ENCODE peak calls at places on chromosome 9, in six cellular contexts. I, N, G, X, F and T are unnamed samples.

GRCh38 chr9:120152295-120152694 is 427.7 kb downstream of the CDK5RAP2 start:
- DNase-seq in I (no peak), N (no peak), G (no peak), F (no peak), X (no peak), T (no peak)

GRCh38 chr9:113892861-113893491 is 16.9 kb downstream of the ZNF618 start:
- DNase-seq in X (no peak), I (no peak), F (no peak), N (no peak), G (no peak), T (no peak)

GRCh38 chr9:89872913-89873707 is 268.3 kb downstream of the GADD45G start:
- DNase-seq in G (no peak), F (no peak), I (no peak), X (peak), N (no peak), T (no peak)

GRCh38 chr9:79353856-79354520 is 217.8 kb upstream of the TLE4 start:
- DNase-seq in N (peak), F (peak), G (no peak), X (no peak), I (no peak), T (no peak)

GRCh38 chr9:108297025-108297424 is 558.8 kb downstream of the ACTL7B start:
- DNase-seq in X (peak), I (no peak), G (peak), N (peak), F (peak), T (no peak)

GRCh38 chr9:87518702-87519335 is 21.2 kb downstream of the DAPK1 start:
- DNase-seq in G (no peak), N (peak), I (no peak), X (peak), F (no peak), T (no peak)

GRCh38 chr9:128145951-128146351 is 3.3 kb upstream of the LCN2 start:
- DNase-seq in N (no peak), F (no peak), I (no peak), X (peak), G (no peak), T (peak)

GRCh38 chr9:111108946-111109345 is 70.7 kb upstream of the LPAR1 start:
- DNase-seq in F (peak), N (peak), I (no peak), X (no peak), G (peak), T (peak)

GRCh38 chr9:112179816-112180215 is 4.7 kb upstream of the SUSD1 start:
- DNase-seq in G (no peak), N (no peak), X (no peak), F (peak), I (no peak), T (no peak)

GRCh38 chr9:4739587-4740372 is 1.2 kb downstream of the AK3 start:
- DNase-seq in I (no peak), G (no peak), F (no peak), N (peak), X (no peak), T (no peak)

GRCh38 chr9:134625361-134626140 is 16.1 kb upstream of the COL5A1 start:
- DNase-seq in F (no peak), G (no peak), I (no peak), X (peak), N (peak), T (peak)

GRCh38 chr9:121989010-121989409 is 104.1 kb downstream of the TTLL11 start:
- DNase-seq in I (no peak), F (no peak), G (no peak), N (peak), X (no peak), T (no peak)

GRCh38 chr9:459491-460444 is 245.1 kb downstream of the DOCK8 start:
- DNase-seq in X (no peak), F (no peak), G (no peak), I (no peak), N (no peak), T (no peak)

GRCh38 chr9:36934478-36935065 is 99.5 kb downstream of the PAX5 start:
- DNase-seq in F (no peak), X (no peak), G (no peak), N (no peak), I (no peak), T (no peak)

GRCh38 chr9:136769710-136770191 is 5.4 kb upstream of the LCN15 start:
- DNase-seq in N (no peak), X (no peak), G (no peak), I (no peak), F (no peak), T (no peak)

GRCh38 chr9:124813496-124814177 is 36.7 kb downstream of the OLFML2A start:
- DNase-seq in I (no peak), N (no peak), F (no peak), X (peak), G (no peak), T (peak)

GRCh38 chr9:34452568-34452967 is 5.8 kb downstream of the FAM219A start:
- DNase-seq in F (no peak), G (no peak), I (no peak), N (peak), X (no peak), T (no peak)

GRCh38 chr9:127919253-127919815 is 2.5 kb upstream of the ST6GALNAC4 start:
- DNase-seq in X (peak), F (peak), I (no peak), G (peak), N (peak), T (peak)

GRCh38 chr9:107971241-107971640 is 481.7 kb upstream of the KLF4 start:
- DNase-seq in N (peak), X (no peak), G (no peak), I (no peak), F (no peak), T (no peak)

GRCh38 chr9:31347082-31347617 is 1037.3 kb upstream of the ACO1 start:
- DNase-seq in F (no peak), N (peak), X (no peak), I (peak), G (no peak), T (no peak)

GRCh38 chr9:75903785-75904360 is 13.4 kb downstream of the PCSK5 start:
- DNase-seq in N (peak), I (no peak), F (no peak), X (no peak), G (no peak), T (no peak)

DNA sequence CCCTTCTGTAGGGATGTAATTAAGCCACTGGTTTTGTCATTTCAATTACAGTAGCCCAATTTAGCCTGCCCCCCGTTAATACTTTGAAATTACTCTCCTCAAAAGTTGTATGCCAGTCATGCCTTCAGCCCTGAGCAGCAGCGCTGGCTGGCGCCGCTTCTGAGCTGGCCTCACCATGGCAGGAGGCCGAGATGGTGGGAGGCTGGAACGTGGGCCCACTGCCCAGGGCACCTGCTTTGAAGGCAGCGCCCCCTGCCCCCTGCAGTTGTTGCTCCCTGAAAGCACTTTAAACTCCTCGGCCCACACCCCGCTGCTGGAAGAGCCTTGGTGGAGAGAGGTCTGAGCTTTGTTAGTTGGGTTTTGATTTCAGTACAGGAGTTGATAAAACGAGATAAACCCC is 9.2 kb downstream of the MVB12B start:
- DNase-seq in F (no peak), X (no peak), G (no peak), N (no peak), I (no peak), T (no peak)
- TF ChIP-seq CTCF in F (no peak), X (no peak), G (no peak), N (no peak), I (no peak), T (no peak)

GRCh38 chr9:14616188-14616982 is 76.8 kb downstream of the ZDHHC21 start:
- DNase-seq in X (no peak), G (peak), F (peak), N (peak), I (no peak), T (no peak)
- TF ChIP-seq CTCF in X (peak), G (peak), F (peak), N (peak), I (peak), T (peak)

GRCh38 chr9:86287013-86287412 is 4.7 kb upstream of the ISCA1 start:
- DNase-seq in G (no peak), F (no peak), N (peak), I (no peak), X (no peak), T (no peak)
- TF ChIP-seq CTCF in G (peak), F (peak), N (peak), I (peak), X (peak), T (peak)

DNA sequence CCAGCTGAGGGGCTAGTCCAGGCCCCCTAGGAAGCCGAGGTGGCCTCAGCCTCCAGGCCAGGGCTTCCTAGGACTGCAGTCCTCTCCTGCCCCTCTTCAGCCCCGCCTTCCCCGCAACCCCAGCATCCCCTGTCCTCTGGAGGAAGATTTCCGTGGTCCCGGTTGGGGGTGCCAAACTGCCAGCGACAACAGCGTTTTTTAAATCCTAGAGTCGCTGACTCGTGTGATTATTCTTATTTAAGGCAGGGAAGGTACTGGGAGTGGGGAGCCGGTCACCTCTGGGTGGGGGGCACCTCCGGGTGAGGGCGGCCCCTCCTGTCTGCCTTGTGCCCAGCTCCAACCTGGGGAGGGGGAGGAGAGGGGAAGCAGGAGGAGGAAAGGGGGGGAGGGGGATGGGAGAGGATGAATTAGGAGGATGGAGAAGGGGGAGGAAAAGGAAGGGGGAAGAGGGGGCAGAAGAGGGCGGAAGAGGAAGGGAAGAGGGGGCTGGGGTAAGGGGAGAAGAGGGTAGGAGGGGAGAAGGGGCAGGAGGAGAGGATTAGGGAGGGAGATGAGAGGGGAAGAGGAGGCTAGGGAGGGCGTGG is 173.1 kb upstream of the IER5L start:
- DNase-seq in X (no peak), N (no peak), G (no peak), I (no peak), F (no peak), T (no peak)
- TF ChIP-seq CTCF in X (no peak), N (no peak), G (no peak), I (no peak), F (no peak), T (no peak)

GRCh38 chr9:131709741-131710499 is 30.0 kb downstream of the RAPGEF1 start:
- DNase-seq in N (peak), F (no peak), G (no peak), X (no peak), I (peak), T (peak)
- TF ChIP-seq CTCF in N (no peak), F (no peak), G (peak), X (peak), I (no peak), T (no peak)

DNA sequence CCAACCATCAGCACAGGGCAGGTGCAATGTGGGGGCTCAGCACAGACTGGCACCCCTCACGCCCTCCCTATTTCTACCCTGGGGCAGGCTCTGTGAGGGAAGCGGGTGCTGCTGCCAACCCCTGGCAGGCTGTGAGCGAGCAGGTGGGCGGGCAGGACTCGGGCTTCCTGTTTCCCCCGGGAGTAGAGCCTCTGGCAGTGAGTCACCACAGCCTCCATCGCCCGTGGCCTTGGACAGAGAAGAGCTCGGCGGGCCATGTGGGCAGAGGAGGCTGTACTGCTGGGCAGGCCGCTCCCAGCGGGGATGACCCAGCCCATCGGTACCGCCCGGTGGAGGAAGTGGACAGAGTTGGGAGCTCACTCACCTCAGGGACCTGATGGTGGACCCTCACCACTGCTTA is 16.6 kb downstream of the KCNT1 start:
- DNase-seq in X (no peak), N (peak), I (no peak), G (no peak), F (no peak), T (no peak)
- TF ChIP-seq CTCF in X (no peak), N (no peak), I (no peak), G (no peak), F (no peak), T (no peak)

DNA sequence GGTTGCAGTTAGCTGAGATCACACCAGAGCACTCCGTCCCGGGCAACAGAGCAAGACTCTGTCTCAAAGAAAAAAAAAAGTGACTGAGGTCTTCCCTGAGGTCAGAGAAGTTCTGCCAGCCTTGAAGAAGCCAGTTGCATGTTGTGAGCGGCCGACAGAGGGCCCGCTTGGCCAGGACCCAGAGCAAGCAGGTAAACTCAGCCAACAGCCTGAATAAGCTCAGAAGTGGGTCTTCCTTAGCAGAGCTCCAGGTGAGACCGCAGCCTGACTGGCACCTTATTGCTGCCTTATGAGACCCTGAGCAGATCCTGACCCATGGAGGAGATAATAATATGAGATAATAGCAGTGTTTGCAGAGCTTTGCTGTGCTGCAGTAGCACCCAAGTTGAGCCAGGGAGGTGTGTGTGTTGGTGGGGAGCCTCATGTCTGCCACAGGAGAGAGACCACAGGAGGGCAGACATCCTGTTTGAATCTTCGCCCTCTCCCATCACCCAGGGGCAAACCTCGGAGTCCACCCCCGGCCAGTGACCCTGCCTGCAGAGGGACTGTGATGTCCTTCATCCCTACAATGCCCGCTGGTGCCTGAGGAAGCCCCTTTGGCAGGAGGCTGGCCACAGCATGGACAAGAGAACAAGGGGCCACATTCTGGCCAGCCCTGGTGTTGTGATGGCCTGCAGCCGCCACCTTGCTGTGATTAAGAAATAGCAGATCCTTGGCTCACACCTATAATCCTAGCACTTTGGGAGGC is 10.8 kb upstream of the BARX1 start:
- DNase-seq in F (no peak), X (no peak), N (no peak), G (no peak), I (no peak), T (no peak)
- TF ChIP-seq CTCF in F (no peak), X (no peak), N (peak), G (no peak), I (peak), T (no peak)